ENCODE peak calls at places on chromosomes 1 and 21, in six cellular contexts. Y is body of pancreas, P is breast epithelium, Z is sigmoid colon, K is left ventricle myocardium inferior, R is bronchial epithelial cell. N is an unnamed sample.

GRCh38 chr1:43499882-43500281 is 30.8 kb upstream of the PTPRF start:
- DNase-seq in Y (no peak), Z (no peak), K (no peak), P (no peak), R (no peak), N (no peak)

GRCh38 chr21:44927587-44928461 is 7.1 kb upstream of the ITGB2 start:
- DNase-seq in Z (no peak), R (peak), K (peak), P (no peak), Y (no peak), N (no peak)

GRCh38 chr1:55828031-55828430 is 612.9 kb upstream of the USP24 start:
- DNase-seq in K (no peak), R (no peak), Z (no peak), Y (no peak), P (no peak), N (no peak)

GRCh38 chr1:178540204-178540603 is 27.3 kb downstream of the TEX35 start:
- DNase-seq in K (no peak), P (no peak), R (no peak), Y (no peak), Z (no peak), N (no peak)

GRCh38 chr21:45471229-45472052 is 66.5 kb downstream of the COL18A1 start:
- DNase-seq in R (peak), P (no peak), K (peak), Z (peak), Y (no peak), N (peak)

GRCh38 chr1:51344602-51345299 is 14.4 kb upstream of the TTC39A start:
- DNase-seq in Z (no peak), Y (peak), K (no peak), P (no peak), R (no peak), N (no peak)

GRCh38 chr1:116375165-116375883 is 2.3 kb downstream of the ATP1A1 start:
- DNase-seq in Y (peak), R (peak), K (no peak), P (no peak), Z (no peak), N (peak)

GRCh38 chr21:46116189-46116845 is 18.4 kb downstream of the COL6A2 start:
- DNase-seq in Y (no peak), K (peak), P (peak), Z (peak), R (no peak), N (no peak)

GRCh38 chr1:38834221-38834782 is 25.3 kb downstream of the RRAGC start:
- DNase-seq in Z (no peak), Y (no peak), R (peak), P (no peak), K (no peak), N (no peak)

GRCh38 chr1:208951908-208952307 is 631.6 kb upstream of the CAMK1G start:
- DNase-seq in Z (no peak), P (no peak), K (no peak), Y (no peak), R (no peak), N (peak)

GRCh38 chr21:32658524-32658923 is 46.3 kb upstream of the CFAP298 start:
- DNase-seq in Z (no peak), K (no peak), Y (no peak), P (no peak), R (no peak), N (no peak)

GRCh38 chr1:226945106-226945857 is 5.2 kb downstream of the COQ8A start:
- DNase-seq in Y (peak), P (no peak), K (no peak), Z (no peak), R (no peak), N (no peak)

GRCh38 chr1:111541721-111542120 is 38.3 kb upstream of the ADORA3 start:
- DNase-seq in Y (no peak), P (no peak), R (peak), K (no peak), Z (no peak), N (no peak)

GRCh38 chr1:6466023-6466422 is at the start of gene TNFRSF25:
- DNase-seq in Y (no peak), Z (no peak), K (no peak), P (no peak), R (no peak), N (no peak)

GRCh38 chr1:218779341-218779831 is 394.3 kb upstream of the LYPLAL1 start:
- DNase-seq in Z (no peak), K (no peak), R (peak), Y (no peak), P (no peak), N (no peak)

GRCh38 chr1:223844521-223844961 is 1.2 kb downstream of the TP53BP2 start:
- DNase-seq in P (no peak), Z (no peak), Y (no peak), K (no peak), R (peak), N (no peak)

GRCh38 chr1:11841245-11842153 is 6.1 kb downstream of the NPPA start:
- DNase-seq in K (no peak), R (no peak), Y (no peak), P (no peak), Z (no peak), N (no peak)

GRCh38 chr1:115748396-115749130 is 20.0 kb downstream of the CASQ2 start:
- DNase-seq in Y (no peak), Z (no peak), R (peak), P (no peak), K (no peak), N (no peak)

GRCh38 chr1:110554871-110555801 is 36.2 kb upstream of the KCNA10 start:
- DNase-seq in P (no peak), R (no peak), Y (peak), K (peak), Z (no peak), N (peak)

GRCh38 chr1:160429702-160430535 is 29.6 kb downstream of the VANGL2 start:
- DNase-seq in K (no peak), R (no peak), Z (no peak), Y (no peak), P (no peak), N (no peak)

GRCh38 chr1:175434268-175434860 is 241.8 kb upstream of the KIAA0040 start:
- DNase-seq in R (no peak), Y (peak), P (no peak), Z (no peak), K (no peak), N (no peak)

GRCh38 chr1:23576338-23577055 is 17.2 kb upstream of the ID3 start:
- DNase-seq in Y (no peak), K (no peak), R (no peak), P (no peak), Z (no peak), N (no peak)

GRCh38 chr1:960371-961131 is at the start of gene KLHL17:
- DNase-seq in R (no peak), Y (peak), Z (no peak), P (no peak), K (peak), N (peak)

GRCh38 chr1:909861-910310 is 13.8 kb upstream of the SAMD11 start:
- DNase-seq in R (no peak), P (peak), K (no peak), Z (peak), Y (no peak), N (no peak)

GRCh38 chr1:33094486-33094885 is 13.5 kb downstream of the AZIN2 start:
- DNase-seq in Z (no peak), R (no peak), P (no peak), K (no peak), Y (no peak), N (no peak)

GRCh38 chr1:86846166-86846647 is 67.7 kb downstream of the SELENOF start:
- DNase-seq in R (peak), Y (no peak), Z (no peak), K (no peak), P (no peak), N (peak)

GRCh38 chr1:43799656-43800629 is 92.6 kb downstream of the ST3GAL3 start:
- DNase-seq in Z (no peak), K (no peak), Y (no peak), P (no peak), R (no peak), N (no peak)

GRCh38 chr1:202888204-202888506 is 794 bp downstream of the RABIF start:
- DNase-seq in Z (no peak), K (no peak), Y (no peak), P (no peak), R (peak), N (no peak)

GRCh38 chr1:183757061-183757460 is 47.9 kb upstream of the RGL1 start:
- DNase-seq in P (no peak), Y (no peak), R (peak), Z (no peak), K (no peak), N (peak)

GRCh38 chr21:36464590-36464989 is 15.3 kb downstream of the CLDN14 start:
- DNase-seq in Y (no peak), K (no peak), R (no peak), Z (no peak), P (no peak), N (no peak)

GRCh38 chr1:235491644-235492043 is 12.6 kb downstream of the B3GALNT2 start:
- DNase-seq in Y (no peak), Z (no peak), K (no peak), P (no peak), R (no peak), N (no peak)

GRCh38 chr1:161226759-161227158 is 899 bp downstream of the TOMM40L start:
- DNase-seq in R (no peak), Y (no peak), K (no peak), Z (no peak), P (no peak), N (no peak)

GRCh38 chr1:110630770-110631663 is 24.9 kb upstream of the KCNA2 start:
- DNase-seq in Z (peak), P (peak), R (peak), Y (peak), K (peak), N (peak)

GRCh38 chr1:202270871-202271326 is 70.8 kb downstream of the UBE2T start:
- DNase-seq in K (no peak), Z (no peak), R (no peak), P (no peak), Y (no peak), N (no peak)

GRCh38 chr1:15525043-15525958 is 1.3 kb upstream of the CASP9 start:
- DNase-seq in R (peak), P (no peak), Z (peak), K (peak), Y (no peak), N (no peak)

GRCh38 chr1:203797948-203798347 is 2.5 kb downstream of the ZBED6 start:
- DNase-seq in K (no peak), Y (peak), P (no peak), Z (peak), R (peak), N (no peak)

GRCh38 chr1:69737527-69738176 is 169.9 kb downstream of the LRRC7 start:
- DNase-seq in Y (peak), R (peak), P (no peak), K (no peak), Z (no peak), N (peak)

GRCh38 chr1:60296794-60297193 is 223.2 kb upstream of the C1orf87 start:
- DNase-seq in R (no peak), Z (no peak), P (no peak), K (no peak), Y (no peak), N (no peak)

GRCh38 chr1:13965770-13966398 is 265.9 kb downstream of the PRDM2 start:
- DNase-seq in Z (peak), R (peak), K (peak), P (no peak), Y (peak), N (no peak)
- TF ChIP-seq CTCF in Z (peak), R (peak), K (peak), P (no peak), Y (peak), N (no peak)

GRCh38 chr1:28756846-28757245 is 20.1 kb downstream of the YTHDF2 start:
- DNase-seq in P (no peak), Z (no peak), Y (no peak), R (peak), K (no peak), N (peak)

GRCh38 chr1:28745653-28746173 is 9.0 kb downstream of the YTHDF2 start:
- DNase-seq in Z (no peak), R (no peak), Y (no peak), K (no peak), P (no peak), N (no peak)

GRCh38 chr1:28755701-28756100 is 19.0 kb downstream of the YTHDF2 start:
- DNase-seq in Z (no peak), K (no peak), P (no peak), Y (no peak), R (no peak), N (no peak)

GRCh38 chr1:28750330-28750729 is 13.6 kb downstream of the YTHDF2 start:
- DNase-seq in P (no peak), Z (no peak), Y (no peak), K (no peak), R (no peak), N (no peak)

DNA sequence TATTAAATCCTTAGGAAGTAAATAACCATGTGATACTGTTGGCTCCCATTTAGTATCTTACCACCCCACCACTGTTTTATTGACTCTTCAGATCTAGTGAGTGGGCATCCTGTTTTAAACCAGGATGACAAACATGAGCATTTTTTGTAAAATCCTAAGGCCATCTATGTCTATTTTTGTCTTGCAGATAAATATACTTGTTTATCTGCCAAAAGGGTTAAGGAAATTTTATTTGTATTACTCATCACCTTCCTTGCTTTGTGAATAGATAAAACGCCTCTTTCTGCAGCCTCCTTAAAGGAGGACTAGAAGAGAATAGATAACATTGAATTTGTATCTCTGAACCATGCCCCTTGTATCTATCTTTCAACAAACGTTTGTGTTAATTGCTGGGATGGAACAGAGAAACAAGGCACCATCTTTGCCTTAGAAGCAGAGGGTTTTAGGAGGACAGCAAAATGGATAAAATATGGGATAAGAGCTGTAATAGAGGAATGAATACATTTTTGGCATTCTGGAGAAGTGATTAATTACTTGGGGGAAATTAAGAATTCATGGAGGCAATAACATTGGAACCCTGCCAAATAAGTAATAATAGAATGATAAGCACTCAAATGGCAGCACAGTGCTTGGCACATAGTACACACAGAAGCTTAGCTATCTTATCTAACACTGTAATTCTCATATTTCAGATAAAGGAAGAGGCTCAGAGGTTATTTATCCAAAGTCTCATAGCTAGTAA is 14.7 kb downstream of the YTHDF2 start:
- DNase-seq in Y (no peak), Z (no peak), R (peak), K (no peak), P (no peak), N (peak)
- H3K4me3 ChIP-seq in Y (no peak), Z (no peak), R (no peak), K (peak), P (peak), N (no peak)

GRCh38 chr1:187013582-187014200 is 184.9 kb downstream of the PLA2G4A start:
- DNase-seq in P (no peak), Z (no peak), Y (no peak), K (no peak), R (peak), N (no peak)

GRCh38 chr1:187006896-187007295 is 178.1 kb downstream of the PLA2G4A start:
- DNase-seq in Y (no peak), K (no peak), P (no peak), Z (no peak), R (peak), N (no peak)

GRCh38 chr1:187009320-187009719 is 180.6 kb downstream of the PLA2G4A start:
- DNase-seq in R (no peak), Z (no peak), Y (no peak), P (no peak), K (no peak), N (no peak)

GRCh38 chr1:187010571-187011309 is 182.0 kb downstream of the PLA2G4A start:
- DNase-seq in R (peak), Z (no peak), K (no peak), Y (no peak), P (no peak), N (peak)
- TF ChIP-seq CTCF in R (no peak), Z (no peak), K (no peak), Y (no peak), P (no peak), N (no peak)

GRCh38 chr21:37627561-37627960 is 261.0 kb downstream of the DYRK1A start:
- DNase-seq in Y (no peak), P (no peak), R (no peak), K (no peak), Z (no peak), N (no peak)

GRCh38 chr21:37627074-37627473 is 260.5 kb downstream of the DYRK1A start:
- DNase-seq in P (no peak), Z (no peak), R (peak), K (no peak), Y (no peak), N (no peak)

GRCh38 chr21:37628362-37628761 is 261.8 kb downstream of the DYRK1A start:
- DNase-seq in R (no peak), K (no peak), Y (no peak), P (no peak), Z (no peak), N (no peak)

GRCh38 chr21:37636152-37636860 is 269.7 kb downstream of the DYRK1A start:
- DNase-seq in Y (no peak), Z (no peak), K (no peak), R (peak), P (no peak), N (peak)

GRCh38 chr21:37631319-37632117 is 264.9 kb downstream of the DYRK1A start:
- DNase-seq in Z (no peak), R (peak), P (no peak), Y (peak), K (no peak), N (peak)
- H3K4me3 ChIP-seq in Z (no peak), R (no peak), P (no peak), Y (no peak), K (no peak), N (no peak)

GRCh38 chr1:213670692-213671023 is 317.1 kb upstream of the PROX1 start:
- DNase-seq in K (no peak), P (no peak), Z (no peak), Y (no peak), R (no peak), N (no peak)

GRCh38 chr1:213666922-213667321 is 320.9 kb upstream of the PROX1 start:
- DNase-seq in P (no peak), Y (no peak), Z (no peak), K (no peak), R (no peak), N (no peak)

GRCh38 chr1:213669964-213670691 is 317.6 kb upstream of the PROX1 start:
- DNase-seq in P (no peak), Y (no peak), K (no peak), Z (no peak), R (no peak), N (no peak)

GRCh38 chr1:213666113-213666512 is 321.7 kb upstream of the PROX1 start:
- DNase-seq in R (no peak), K (no peak), P (no peak), Z (no peak), Y (no peak), N (no peak)

DNA sequence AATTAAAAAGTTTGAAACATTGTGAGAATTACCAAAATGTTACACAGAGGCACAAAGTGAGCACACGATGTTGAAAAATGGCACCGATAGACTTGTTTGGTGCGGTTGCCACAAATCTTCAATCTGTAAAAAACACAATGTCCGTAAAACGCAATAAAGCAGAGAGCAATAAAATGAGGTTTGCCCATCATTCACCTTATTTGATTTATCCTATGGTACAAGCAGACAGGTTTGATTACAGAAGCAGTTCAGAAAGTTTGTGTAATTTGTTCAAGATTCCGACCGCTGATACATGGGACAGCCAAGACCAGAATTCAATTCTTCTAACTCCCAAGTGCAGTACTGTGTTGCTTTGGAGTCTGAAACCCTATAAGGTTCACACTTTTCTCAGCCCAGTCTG is 318.3 kb upstream of the PROX1 start:
- DNase-seq in Z (no peak), P (no peak), K (no peak), R (no peak), Y (no peak), N (no peak)
- TF ChIP-seq CTCF in Z (no peak), P (no peak), K (no peak), R (no peak), Y (no peak), N (no peak)